ENCODE peak calls at places on chromosomes 11 and 22, in seven cellular contexts. A is sigmoid colon, W is suprapubic skin, I is breast epithelium, Y is HCT116, P is spleen, D is transverse colon. B is an unnamed sample.

GRCh38 chr11:108500721-108501120 is 2.5 kb upstream of the POGLUT3 start:
- DNase-seq in A (no peak), W (no peak), I (no peak), Y (no peak), P (no peak), D (no peak), B (no peak)

GRCh38 chr22:17095538-17095937 is 10.7 kb downstream of the IL17RA start:
- DNase-seq in A (peak), W (peak), I (no peak), Y (no peak), P (peak), D (no peak), B (no peak)

GRCh38 chr11:61949169-61950034 is 749 bp upstream of the BEST1 start:
- DNase-seq in A (peak), W (peak), I (no peak), Y (peak), P (no peak), D (peak), B (no peak)

GRCh38 chr11:9868641-9869040 is 204.8 kb downstream of the SWAP70 start:
- DNase-seq in A (no peak), W (no peak), I (no peak), Y (no peak), P (no peak), D (no peak), B (no peak)

GRCh38 chr22:28938286-28938833 is 55.0 kb downstream of the ZNRF3 start:
- DNase-seq in A (no peak), W (no peak), I (no peak), Y (no peak), P (no peak), D (no peak), B (no peak)

GRCh38 chr11:18384157-18384641 is 10.2 kb upstream of the LDHA start:
- DNase-seq in A (peak), W (peak), I (peak), Y (no peak), P (peak), D (peak), B (peak)

GRCh38 chr11:111665779-111666178 is 63.5 kb downstream of the SIK2 start:
- DNase-seq in A (no peak), W (no peak), I (no peak), Y (no peak), P (no peak), D (no peak), B (no peak)

GRCh38 chr11:119062779-119063178 is 4.8 kb upstream of the VPS11 start:
- DNase-seq in A (no peak), W (no peak), I (no peak), Y (no peak), P (no peak), D (peak), B (peak)

GRCh38 chr11:19947521-19948114 is 212.7 kb downstream of the DBX1 start:
- DNase-seq in A (no peak), W (no peak), I (no peak), Y (no peak), P (no peak), D (no peak), B (no peak)

GRCh38 chr11:18769802-18770456 is 21.7 kb downstream of the PTPN5 start:
- DNase-seq in A (no peak), W (no peak), I (no peak), Y (no peak), P (peak), D (peak), B (no peak)

GRCh38 chr11:8839957-8840945 is 70.7 kb upstream of the AKIP1 start:
- DNase-seq in A (peak), W (no peak), I (no peak), Y (no peak), P (peak), D (peak), B (peak)

GRCh38 chr11:61626580-61627380 is 45.9 kb upstream of the SYT7 start:
- DNase-seq in A (no peak), W (no peak), I (peak), Y (no peak), P (no peak), D (peak), B (peak)

GRCh38 chr22:48118654-48119053 is 1356.2 kb downstream of the TBC1D22A start:
- DNase-seq in A (no peak), W (no peak), I (no peak), Y (no peak), P (no peak), D (no peak), B (no peak)

DNA sequence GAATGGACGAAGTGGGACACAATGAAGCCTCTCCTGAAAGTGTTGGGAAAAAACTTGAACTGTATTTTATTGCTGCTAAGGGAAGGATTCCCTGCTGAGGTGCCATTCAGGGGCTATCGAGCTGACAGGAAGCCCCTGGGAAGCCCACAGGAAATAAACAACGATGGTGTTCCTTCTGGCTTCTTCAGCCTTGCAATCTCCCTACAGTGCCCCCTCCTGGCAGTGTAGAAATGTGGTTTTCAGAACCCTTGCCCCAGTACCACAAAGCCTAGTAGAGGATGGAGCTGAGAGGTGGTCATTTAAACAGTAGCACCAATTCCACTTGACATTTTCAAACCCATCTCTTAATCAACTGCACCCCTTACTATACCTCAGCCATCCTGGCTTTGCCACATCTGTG is 676.7 kb upstream of the ARHGAP42 start:
- DNase-seq in A (no peak), W (no peak), I (no peak), Y (no peak), P (no peak), D (no peak), B (no peak)
- TF ChIP-seq CTCF in A (no peak), W (no peak), I (no peak), Y (no peak), P (no peak), D (no peak), B (no peak)

DNA sequence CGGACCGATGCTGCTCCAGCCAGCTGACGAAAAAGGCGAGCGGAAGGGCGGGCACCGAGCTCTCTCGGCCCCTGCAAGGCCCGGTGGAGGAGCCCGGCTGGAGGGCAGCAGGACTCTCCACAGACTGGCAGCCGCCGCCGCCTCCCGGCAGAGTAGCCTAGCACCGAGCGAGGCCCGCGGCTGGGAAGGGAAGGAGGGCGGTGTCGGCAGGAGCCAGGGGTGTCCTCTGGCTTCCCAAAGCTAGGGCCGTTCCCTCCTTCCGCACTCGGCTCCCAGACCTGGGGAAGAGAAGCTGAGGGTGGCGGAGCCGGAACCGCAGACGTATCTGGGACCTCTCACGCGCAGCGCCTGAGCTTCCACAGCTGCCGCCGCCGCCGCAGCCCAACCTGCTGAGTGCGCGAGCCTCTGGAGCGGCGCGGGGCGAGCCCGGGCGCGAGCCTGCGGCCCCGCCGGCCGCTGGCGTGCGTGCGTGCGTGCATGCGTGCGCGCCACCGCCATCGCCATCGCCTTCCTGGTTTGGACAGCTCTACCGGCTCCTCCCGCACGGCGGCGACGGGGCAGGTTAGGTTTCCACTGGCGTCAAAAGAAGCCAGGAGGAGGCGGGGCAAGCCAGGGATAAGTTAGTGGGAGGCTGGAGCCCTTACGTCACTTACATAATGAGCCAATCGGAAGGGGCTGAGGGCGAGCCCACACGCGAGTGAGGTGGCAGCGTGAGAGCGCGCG is at the start of gene RAB6A:
- DNase-seq in A (peak), W (peak), I (peak), Y (peak), P (peak), D (peak), B (peak)
- TF ChIP-seq POLR2A in A (peak), W (peak), I (no peak), Y (peak), P (peak), D (peak), B (no peak)

DNA sequence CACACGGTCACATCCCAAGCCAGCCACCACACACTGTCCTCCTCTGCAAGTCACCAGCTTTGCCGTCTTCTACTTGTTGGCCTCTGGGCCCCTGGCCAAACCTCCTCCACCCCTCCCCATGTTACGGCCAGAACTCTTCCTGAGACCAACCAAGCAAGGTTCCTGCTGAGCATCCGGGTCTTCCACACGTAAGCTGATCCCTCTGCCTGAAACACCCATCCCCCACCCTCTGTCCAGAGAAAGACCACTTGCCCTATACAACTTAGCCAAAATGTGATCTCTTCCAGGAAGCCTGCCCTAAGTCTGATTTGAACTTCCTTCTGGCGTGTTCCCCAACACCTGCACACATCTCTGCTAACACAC is 16.1 kb upstream of the CHADL start:
- DNase-seq in A (no peak), W (no peak), I (peak), Y (no peak), P (no peak), D (no peak), B (no peak)
- TF ChIP-seq POLR2AphosphoS5 in A (no peak), W (no peak), I (no peak), Y (no peak), P (no peak), D (no peak), B (no peak)

GRCh38 chr11:65489061-65489705 is 9.7 kb upstream of the MALAT1 start:
- DNase-seq in A (peak), W (peak), I (no peak), Y (no peak), P (no peak), D (peak), B (no peak)

GRCh38 chr11:65488273-65489058 is 10.4 kb upstream of the MALAT1 start:
- DNase-seq in A (peak), W (peak), I (no peak), Y (no peak), P (no peak), D (peak), B (no peak)

GRCh38 chr11:65487467-65488272 is 11.2 kb upstream of the MALAT1 start:
- DNase-seq in A (peak), W (peak), I (peak), Y (peak), P (peak), D (peak), B (peak)

GRCh38 chr11:65485820-65486219 is 13.0 kb upstream of the MALAT1 start:
- DNase-seq in A (peak), W (peak), I (no peak), Y (no peak), P (no peak), D (no peak), B (no peak)

DNA sequence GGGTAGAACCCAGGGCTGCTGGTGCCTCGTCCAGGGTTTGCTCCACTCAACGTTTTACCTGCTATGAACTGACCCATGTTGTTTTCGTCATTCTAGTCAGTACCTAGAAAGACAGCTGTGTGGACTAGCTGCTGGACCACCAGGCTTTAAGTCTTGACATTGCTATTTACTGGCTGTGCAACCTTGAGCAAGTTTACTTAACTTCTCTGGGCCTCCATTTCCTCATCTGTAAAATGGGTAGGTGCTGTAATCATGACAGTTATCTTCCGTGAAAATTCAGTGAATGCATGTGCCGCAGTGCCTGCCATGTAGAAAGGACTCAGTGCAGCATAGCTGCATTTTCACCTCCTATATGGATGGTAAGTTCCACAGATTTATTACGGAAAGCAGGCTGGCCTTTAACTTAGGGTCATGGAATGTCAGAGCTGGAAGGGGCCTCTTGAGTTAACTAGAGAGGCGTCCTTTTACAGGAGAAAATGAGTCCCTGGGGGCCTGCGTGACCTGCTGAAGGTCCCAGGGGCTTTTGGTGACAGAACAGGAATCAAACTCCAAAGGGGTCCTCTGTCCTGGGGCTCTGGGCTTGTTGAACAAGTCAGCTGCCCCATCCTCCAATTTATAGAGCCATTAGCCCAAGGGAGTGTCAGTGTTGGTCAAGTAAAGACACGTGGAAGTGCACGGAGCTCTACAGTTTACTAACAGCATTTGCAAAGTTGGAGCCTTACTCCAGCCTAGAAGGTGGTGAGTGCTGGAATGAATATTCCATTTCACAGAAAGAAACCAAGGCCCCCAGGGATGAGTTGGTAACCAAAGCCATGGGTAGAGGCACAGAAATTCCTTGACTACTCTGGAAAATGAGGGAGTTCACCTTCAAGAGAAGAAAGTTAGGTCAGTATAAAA is 12.0 kb upstream of the MALAT1 start:
- DNase-seq in A (peak), W (peak), I (no peak), Y (no peak), P (no peak), D (no peak), B (no peak)
- TF ChIP-seq CTCF in A (no peak), W (no peak), I (no peak), Y (no peak), P (no peak), D (no peak), B (no peak)

GRCh38 chr22:37570661-37570976 is 9.3 kb downstream of the LGALS2 start:
- DNase-seq in A (no peak), W (no peak), I (no peak), Y (no peak), P (no peak), D (no peak), B (no peak)
- TF ChIP-seq POLR2A in A (no peak), W (no peak), I (no peak), Y (peak), P (no peak), D (no peak), B (no peak)

GRCh38 chr11:104918113-104918824 is 20.0 kb upstream of the CASP12 start:
- DNase-seq in A (no peak), W (no peak), I (no peak), Y (no peak), P (no peak), D (no peak), B (no peak)
- TF ChIP-seq POLR2AphosphoS5 in A (peak), W (no peak), I (no peak), Y (no peak), P (no peak), D (peak), B (peak)

GRCh38 chr11:47216141-47216798 is 1.5 kb downstream of the DDB2 start:
- DNase-seq in A (no peak), W (no peak), I (no peak), Y (peak), P (no peak), D (peak), B (peak)
- TF ChIP-seq CTCF in A (no peak), W (no peak), I (no peak), Y (no peak), P (no peak), D (no peak), B (no peak)